ENCODE peak calls at places on chromosomes 7 and 10, in ten cellular contexts. One of them, this sample, is unnamed.

GRCh38 chr10:80718024-80718423 is 180.3 kb downstream of the SH2D4B start:
- DNase-seq in AML-193: no peak
- DNase-seq in stomach: no peak
- DNase-seq in AG09309: no peak
- DNase-seq in NCI-H146: no peak
- DNase-seq in RKO: no peak
- DNase-seq in stimulated activated CD8-positive, alpha-beta memory T cell treated with anti-CD3 and anti-CD28 coated beads, Interleukin-12 subunit alpha, Interleukin-12 subunit beta, amount 100 ng/mL, for 1 hour: no peak
- DNase-seq in NCI-H1694 treated with DMSO at 0.1 percent for 48 hours: no peak
- DNase-seq in NB4: no peak
- DNase-seq in tibial artery: no peak
- DNase-seq in this sample: no peak

GRCh38 chr7:27204851-27205322 is 5.0 kb upstream of the HOXA13 start:
- DNase-seq in stomach: no peak
- DNase-seq in AG09309: no peak
- DNase-seq in NB4: no peak
- DNase-seq in tibial artery: no peak
- DNase-seq in RKO: no peak
- DNase-seq in NCI-H146: no peak
- DNase-seq in AML-193: no peak
- DNase-seq in stimulated activated CD8-positive, alpha-beta memory T cell treated with anti-CD3 and anti-CD28 coated beads, Interleukin-12 subunit alpha, Interleukin-12 subunit beta, amount 100 ng/mL, for 1 hour: no peak
- DNase-seq in NCI-H1694 treated with DMSO at 0.1 percent for 48 hours: no peak
- DNase-seq in this sample: peak; percentile 50

GRCh38 chr10:43229208-43230061 is 37.4 kb downstream of the RASGEF1A start:
- DNase-seq in AML-193: no peak
- DNase-seq in stomach: no peak
- DNase-seq in AG09309: no peak
- DNase-seq in tibial artery: peak; percentile 53
- DNase-seq in NCI-H1694 treated with DMSO at 0.1 percent for 48 hours: no peak
- DNase-seq in NB4: no peak
- DNase-seq in stimulated activated CD8-positive, alpha-beta memory T cell treated with anti-CD3 and anti-CD28 coated beads, Interleukin-12 subunit alpha, Interleukin-12 subunit beta, amount 100 ng/mL, for 1 hour: no peak
- DNase-seq in NCI-H146: peak; percentile 56
- DNase-seq in RKO: no peak
- DNase-seq in this sample: peak; percentile 43

GRCh38 chr7:47758546-47758945 is 176.6 kb upstream of the TNS3 start:
- DNase-seq in AML-193: no peak
- DNase-seq in stimulated activated CD8-positive, alpha-beta memory T cell treated with anti-CD3 and anti-CD28 coated beads, Interleukin-12 subunit alpha, Interleukin-12 subunit beta, amount 100 ng/mL, for 1 hour: no peak
- DNase-seq in NB4: no peak
- DNase-seq in stomach: no peak
- DNase-seq in NCI-H1694 treated with DMSO at 0.1 percent for 48 hours: no peak
- DNase-seq in tibial artery: peak; percentile 74
- DNase-seq in RKO: no peak
- DNase-seq in AG09309: peak; percentile 10
- DNase-seq in NCI-H146: no peak
- DNase-seq in this sample: no peak

GRCh38 chr7:16753932-16754571 is 497 bp downstream of the TSPAN13 start:
- DNase-seq in NCI-H146: peak; percentile 81
- DNase-seq in tibial artery: no peak
- DNase-seq in NB4: peak; percentile 54
- DNase-seq in stimulated activated CD8-positive, alpha-beta memory T cell treated with anti-CD3 and anti-CD28 coated beads, Interleukin-12 subunit alpha, Interleukin-12 subunit beta, amount 100 ng/mL, for 1 hour: no peak
- DNase-seq in AML-193: peak; percentile 10
- DNase-seq in AG09309: no peak
- DNase-seq in NCI-H1694 treated with DMSO at 0.1 percent for 48 hours: peak; percentile 65
- DNase-seq in RKO: no peak
- DNase-seq in stomach: peak; percentile 50
- DNase-seq in this sample: no peak

GRCh38 chr7:43872401-43873165 is 3.3 kb upstream of the MRPS24 start:
- DNase-seq in tibial artery: peak; percentile 81
- DNase-seq in RKO: no peak
- DNase-seq in NCI-H146: no peak
- DNase-seq in AG09309: peak; percentile 77
- DNase-seq in AML-193: no peak
- DNase-seq in stimulated activated CD8-positive, alpha-beta memory T cell treated with anti-CD3 and anti-CD28 coated beads, Interleukin-12 subunit alpha, Interleukin-12 subunit beta, amount 100 ng/mL, for 1 hour: no peak
- DNase-seq in NCI-H1694 treated with DMSO at 0.1 percent for 48 hours: no peak
- DNase-seq in NB4: no peak
- DNase-seq in stomach: no peak
- DNase-seq in this sample: no peak

GRCh38 chr7:33392143-33392542 is 262.8 kb downstream of the BBS9 start:
- DNase-seq in stomach: no peak
- DNase-seq in NCI-H146: peak; percentile 96
- DNase-seq in NCI-H1694 treated with DMSO at 0.1 percent for 48 hours: peak; percentile 94
- DNase-seq in NB4: no peak
- DNase-seq in RKO: no peak
- DNase-seq in AG09309: no peak
- DNase-seq in tibial artery: no peak
- DNase-seq in AML-193: no peak
- DNase-seq in stimulated activated CD8-positive, alpha-beta memory T cell treated with anti-CD3 and anti-CD28 coated beads, Interleukin-12 subunit alpha, Interleukin-12 subunit beta, amount 100 ng/mL, for 1 hour: no peak
- DNase-seq in this sample: no peak

GRCh38 chr10:16527452-16527851 is 5.8 kb upstream of the C1QL3 start:
- DNase-seq in stimulated activated CD8-positive, alpha-beta memory T cell treated with anti-CD3 and anti-CD28 coated beads, Interleukin-12 subunit alpha, Interleukin-12 subunit beta, amount 100 ng/mL, for 1 hour: no peak
- DNase-seq in NB4: no peak
- DNase-seq in AML-193: no peak
- DNase-seq in stomach: no peak
- DNase-seq in AG09309: no peak
- DNase-seq in tibial artery: no peak
- DNase-seq in NCI-H146: no peak
- DNase-seq in RKO: no peak
- DNase-seq in NCI-H1694 treated with DMSO at 0.1 percent for 48 hours: no peak
- DNase-seq in this sample: no peak

GRCh38 chr10:43202224-43202656 is 64.0 kb downstream of the CSGALNACT2 start:
- DNase-seq in RKO: no peak
- DNase-seq in tibial artery: peak; percentile 67
- DNase-seq in stomach: peak; percentile 26
- DNase-seq in NCI-H146: peak; percentile 45
- DNase-seq in AG09309: no peak
- DNase-seq in stimulated activated CD8-positive, alpha-beta memory T cell treated with anti-CD3 and anti-CD28 coated beads, Interleukin-12 subunit alpha, Interleukin-12 subunit beta, amount 100 ng/mL, for 1 hour: peak; percentile 16
- DNase-seq in NB4: peak; percentile 28
- DNase-seq in AML-193: peak; percentile 43
- DNase-seq in NCI-H1694 treated with DMSO at 0.1 percent for 48 hours: no peak
- DNase-seq in this sample: peak; percentile 42

GRCh38 chr7:2066251-2066919 is 166.4 kb downstream of the MAD1L1 start:
- DNase-seq in NCI-H1694 treated with DMSO at 0.1 percent for 48 hours: no peak
- DNase-seq in RKO: no peak
- DNase-seq in NB4: no peak
- DNase-seq in tibial artery: no peak
- DNase-seq in NCI-H146: no peak
- DNase-seq in stomach: no peak
- DNase-seq in AG09309: no peak
- DNase-seq in stimulated activated CD8-positive, alpha-beta memory T cell treated with anti-CD3 and anti-CD28 coated beads, Interleukin-12 subunit alpha, Interleukin-12 subunit beta, amount 100 ng/mL, for 1 hour: no peak
- DNase-seq in AML-193: no peak
- DNase-seq in this sample: no peak

GRCh38 chr10:17662193-17663138 is 18.5 kb downstream of the STAM start:
- DNase-seq in AG09309: no peak
- DNase-seq in NCI-H1694 treated with DMSO at 0.1 percent for 48 hours: no peak
- DNase-seq in NCI-H146: no peak
- DNase-seq in NB4: no peak
- DNase-seq in RKO: no peak
- DNase-seq in AML-193: no peak
- DNase-seq in tibial artery: no peak
- DNase-seq in stomach: no peak
- DNase-seq in stimulated activated CD8-positive, alpha-beta memory T cell treated with anti-CD3 and anti-CD28 coated beads, Interleukin-12 subunit alpha, Interleukin-12 subunit beta, amount 100 ng/mL, for 1 hour: no peak
- DNase-seq in this sample: no peak

GRCh38 chr7:150755473-150756099 is 18.4 kb downstream of the GIMAP5 start:
- DNase-seq in RKO: peak; percentile 12
- DNase-seq in NCI-H146: no peak
- DNase-seq in tibial artery: no peak
- DNase-seq in stomach: no peak
- DNase-seq in AML-193: no peak
- DNase-seq in NCI-H1694 treated with DMSO at 0.1 percent for 48 hours: no peak
- DNase-seq in NB4: peak; percentile 95
- DNase-seq in AG09309: no peak
- DNase-seq in stimulated activated CD8-positive, alpha-beta memory T cell treated with anti-CD3 and anti-CD28 coated beads, Interleukin-12 subunit alpha, Interleukin-12 subunit beta, amount 100 ng/mL, for 1 hour: peak; percentile 60
- DNase-seq in this sample: no peak

This sample was measured in ureter.